ENCODE peak calls at places on chromosome 2, in five cellular contexts. F is HepG2, P is PC-3, W is heart right ventricle, H is stomach. G is an unnamed sample.

GRCh38 chr2:148578493-148578884 is 66.1 kb upstream of the EPC2 start:
- DNase-seq in F (no peak), P (no peak), W (no peak), H (no peak), G (no peak)

GRCh38 chr2:219452361-219453317 is 18.0 kb downstream of the SPEG start:
- DNase-seq in F (no peak), P (peak), W (peak), H (no peak), G (peak)

GRCh38 chr2:201363857-201364560 is 6.9 kb upstream of the FLACC1 start:
- DNase-seq in F (peak), P (peak), W (no peak), H (no peak), G (no peak)

GRCh38 chr2:10829304-10829703 is 16.7 kb upstream of the PDIA6 start:
- DNase-seq in F (no peak), P (no peak), W (no peak), H (no peak), G (no peak)

GRCh38 chr2:202632682-202633081 is 2.1 kb upstream of the FAM117B start:
- DNase-seq in F (no peak), P (no peak), W (peak), H (no peak), G (no peak)

GRCh38 chr2:30235008-30235655 is 3.8 kb downstream of the LBH start:
- DNase-seq in F (no peak), P (peak), W (no peak), H (peak), G (no peak)

GRCh38 chr2:23828986-23829385 is 97.9 kb downstream of the ATAD2B start:
- DNase-seq in F (no peak), P (peak), W (no peak), H (no peak), G (no peak)

GRCh38 chr2:33086400-33087015 is 139.8 kb downstream of the LTBP1 start:
- DNase-seq in F (no peak), P (peak), W (peak), H (peak), G (no peak)

GRCh38 chr2:194166818-194167217 is 1490.2 kb upstream of the SLC39A10 start:
- DNase-seq in F (peak), P (peak), W (no peak), H (no peak), G (no peak)

GRCh38 chr2:132550285-132550684 is 119.7 kb downstream of the LYPD1 start:
- DNase-seq in F (no peak), P (no peak), W (no peak), H (no peak), G (no peak)

GRCh38 chr2:31577143-31577542 is 3.6 kb downstream of the SRD5A2 start:
- DNase-seq in F (no peak), P (no peak), W (no peak), H (no peak), G (no peak)

GRCh38 chr2:12934181-12934756 is 217.5 kb downstream of the TRIB2 start:
- DNase-seq in F (no peak), P (no peak), W (no peak), H (no peak), G (no peak)

GRCh38 chr2:20622296-20622686 is 28.6 kb downstream of the HS1BP3 start:
- DNase-seq in F (no peak), P (no peak), W (no peak), H (no peak), G (no peak)

GRCh38 chr2:36820942-36821605 is 124.6 kb downstream of the VIT start:
- DNase-seq in F (peak), P (peak), W (no peak), H (no peak), G (no peak)

GRCh38 chr2:36507408-36507812 is 90.6 kb downstream of the FEZ2 start:
- DNase-seq in F (peak), P (peak), W (peak), H (peak), G (peak)

GRCh38 chr2:1366546-1367134 is 46.6 kb upstream of the TPO start:
- DNase-seq in F (no peak), P (no peak), W (peak), H (no peak), G (no peak)

GRCh38 chr2:45554764-45555163 is 56.3 kb downstream of the SRBD1 start:
- DNase-seq in F (no peak), P (peak), W (no peak), H (no peak), G (no peak)

GRCh38 chr2:19754907-19755306 is 146.9 kb downstream of the TTC32 start:
- DNase-seq in F (no peak), P (no peak), W (no peak), H (no peak), G (no peak)

GRCh38 chr2:181310967-181311366 is 146.2 kb upstream of the ITGA4 start:
- DNase-seq in F (no peak), P (no peak), W (no peak), H (no peak), G (no peak)

GRCh38 chr2:159795781-159796667 is 2.0 kb downstream of the CD302 start:
- DNase-seq in F (no peak), P (no peak), W (no peak), H (no peak), G (no peak)

GRCh38 chr2:233165895-233166661 is 85.4 kb upstream of the ATG16L1 start:
- DNase-seq in F (no peak), P (peak), W (peak), H (peak), G (peak)

GRCh38 chr2:121297217-121297830 is 12.3 kb upstream of the TFCP2L1 start:
- DNase-seq in F (peak), P (peak), W (no peak), H (peak), G (peak)

GRCh38 chr2:144941743-144942488 is 422.0 kb upstream of the ZEB2 start:
- DNase-seq in F (no peak), P (no peak), W (no peak), H (no peak), G (no peak)

GRCh38 chr2:173965372-173966025 is at the start of gene SP3:
- DNase-seq in F (peak), P (peak), W (peak), H (peak), G (peak)

GRCh38 chr2:161946489-161947107 is 127.4 kb downstream of the DPP4 start:
- DNase-seq in F (peak), P (peak), W (no peak), H (no peak), G (no peak)

GRCh38 chr2:71681626-71682025 is 228.3 kb downstream of the DYSF start:
- DNase-seq in F (no peak), P (no peak), W (no peak), H (no peak), G (no peak)

GRCh38 chr2:12577086-12577485 is 139.7 kb upstream of the TRIB2 start:
- DNase-seq in F (no peak), P (no peak), W (no peak), H (no peak), G (no peak)

GRCh38 chr2:74219846-74220486 is 21.6 kb downstream of the MTHFD2 start:
- DNase-seq in F (peak), P (no peak), W (no peak), H (no peak), G (no peak)
- H3K4me3 ChIP-seq in F (no peak), P (no peak), W (no peak), H (no peak), G (no peak)

DNA sequence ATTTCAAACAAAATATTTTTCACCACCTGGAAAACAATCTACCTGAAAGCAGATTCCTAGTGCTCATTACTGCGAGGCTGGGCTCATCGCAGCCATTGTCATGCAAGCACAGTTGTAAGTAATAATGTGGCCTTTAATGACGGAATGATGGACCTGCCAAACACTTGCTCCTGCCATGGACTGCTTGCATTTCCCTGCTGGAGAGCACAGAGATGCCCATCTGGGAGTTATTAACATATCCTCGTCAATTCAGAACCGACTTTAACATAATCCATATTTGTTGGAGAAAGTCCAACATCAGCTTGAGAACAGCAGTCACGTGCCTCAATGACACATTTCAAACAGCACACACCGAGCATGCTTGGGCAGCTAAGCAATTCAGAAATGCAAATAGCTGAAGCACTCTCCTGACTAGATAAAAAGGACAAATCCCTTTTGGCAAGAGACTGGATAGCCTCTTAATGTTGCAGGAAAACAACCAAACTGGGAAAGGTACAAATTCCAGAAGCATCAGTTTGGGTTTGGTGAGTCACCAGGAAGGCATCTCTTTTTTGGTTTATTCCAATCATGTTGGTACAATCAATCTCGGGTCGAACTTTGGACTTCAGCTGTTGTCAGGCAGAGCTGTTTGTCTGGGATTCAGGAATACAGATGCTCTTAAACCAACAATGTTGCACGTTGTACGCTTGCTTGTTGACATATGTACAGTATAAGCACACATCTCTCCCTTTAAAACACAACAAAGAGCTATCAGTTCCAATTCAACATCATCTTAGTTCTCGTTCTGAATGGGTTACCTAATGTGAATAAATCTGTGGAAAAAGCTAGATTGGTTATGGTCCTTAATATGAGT is 395.9 kb downstream of the LNPK start:
- DNase-seq in F (peak), P (no peak), W (no peak), H (no peak), G (no peak)
- H3K4me3 ChIP-seq in F (peak), P (no peak), W (no peak), H (no peak), G (no peak)

DNA sequence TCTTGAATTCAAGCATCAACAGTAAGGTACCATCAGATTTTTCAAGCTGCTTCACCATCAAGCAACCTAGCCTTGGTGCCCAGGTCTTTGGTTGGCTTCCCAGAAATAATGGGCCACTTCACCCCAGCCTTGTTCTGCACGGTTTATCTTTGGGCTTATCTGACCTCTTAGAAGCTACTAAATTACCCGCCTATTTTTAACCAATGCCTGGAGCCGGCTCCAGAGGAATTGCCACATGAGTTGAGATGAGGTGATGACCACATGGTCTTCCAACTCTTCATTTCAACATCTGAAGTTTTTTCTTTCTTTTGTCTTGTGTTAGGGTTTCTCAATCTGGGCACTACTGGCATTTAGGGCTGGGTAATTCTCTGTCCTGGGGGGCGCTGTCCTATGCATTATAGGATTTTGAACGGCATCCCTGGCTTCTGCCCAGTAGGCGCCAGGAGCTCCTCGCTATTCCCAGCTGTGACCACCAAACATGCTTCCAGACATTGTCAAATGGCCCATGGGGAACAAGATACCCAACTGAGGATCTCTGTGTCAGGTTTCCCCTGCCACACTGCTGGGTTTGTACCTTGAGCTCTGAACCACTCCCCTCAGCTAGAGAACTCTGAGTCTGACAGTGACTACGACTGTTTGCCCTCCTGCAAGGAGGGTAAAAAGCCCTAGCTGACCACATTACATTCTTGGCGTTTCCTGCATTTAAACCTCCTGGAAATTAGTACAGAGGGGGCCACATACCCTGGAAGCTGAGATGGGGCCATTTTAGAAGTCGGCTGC is 12.2 kb downstream of the LRRFIP1 start:
- DNase-seq in F (peak), P (no peak), W (no peak), H (no peak), G (no peak)
- H3K4me3 ChIP-seq in F (no peak), P (no peak), W (no peak), H (no peak), G (no peak)

GRCh38 chr2:74834806-74835755 is 1.2 kb downstream of the HK2 start:
- DNase-seq in F (peak), P (peak), W (peak), H (peak), G (peak)
- H3K4me3 ChIP-seq in F (peak), P (peak), W (peak), H (peak), G (peak)

GRCh38 chr2:86105252-86105968 is at the start of gene POLR1A:
- DNase-seq in F (peak), P (peak), W (peak), H (peak), G (peak)

GRCh38 chr2:86105969-86106945 is at the start of gene PTCD3:
- DNase-seq in F (peak), P (peak), W (peak), H (peak), G (peak)

GRCh38 chr2:86102157-86102556 is 3.5 kb downstream of the POLR1A start:
- DNase-seq in F (no peak), P (no peak), W (no peak), H (no peak), G (no peak)

DNA sequence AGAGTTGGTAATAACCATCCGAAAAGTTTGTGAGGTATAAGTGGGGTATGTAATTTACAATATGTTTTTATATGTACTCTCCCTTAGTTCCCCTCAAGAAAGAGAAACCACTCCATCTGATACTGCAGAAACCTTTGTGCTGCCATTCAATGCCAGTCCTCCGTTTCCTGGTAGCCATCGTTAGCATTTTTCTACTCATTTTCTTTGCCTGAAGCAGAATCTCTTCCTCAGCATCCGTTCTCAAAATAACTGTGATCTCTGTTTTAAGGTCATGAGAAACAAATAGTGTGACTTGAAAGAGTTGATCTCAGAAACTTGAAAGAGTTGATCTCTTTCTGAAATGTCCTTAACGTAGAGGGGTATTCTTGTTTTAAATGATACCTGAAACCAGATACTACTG is 996 bp downstream of the PTCD3 start:
- DNase-seq in F (no peak), P (no peak), W (no peak), H (no peak), G (no peak)
- H3K4me3 ChIP-seq in F (peak), P (peak), W (peak), H (peak), G (peak)

DNA sequence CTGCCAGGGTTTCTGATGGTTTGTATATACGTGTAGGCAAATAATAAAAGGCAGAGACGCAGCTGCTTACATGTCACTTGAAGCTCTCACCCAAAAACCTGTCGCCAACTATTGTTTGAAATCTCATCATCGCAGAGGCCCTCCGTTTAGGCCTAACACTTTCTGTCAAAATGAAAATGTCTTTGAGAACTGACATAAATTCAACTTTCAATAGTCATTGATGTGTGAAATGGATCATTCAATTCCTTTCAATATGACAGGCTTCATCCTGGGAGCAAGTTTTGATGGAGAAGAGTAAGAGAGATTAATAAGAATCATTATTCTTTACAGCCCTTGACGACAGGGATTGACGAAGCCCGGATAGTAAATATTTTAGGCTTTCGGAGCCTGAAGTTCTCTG is 2.7 kb downstream of the ACTG2 start:
- DNase-seq in F (no peak), P (no peak), W (no peak), H (no peak), G (no peak)
- H3K4me3 ChIP-seq in F (no peak), P (no peak), W (no peak), H (peak), G (no peak)

DNA sequence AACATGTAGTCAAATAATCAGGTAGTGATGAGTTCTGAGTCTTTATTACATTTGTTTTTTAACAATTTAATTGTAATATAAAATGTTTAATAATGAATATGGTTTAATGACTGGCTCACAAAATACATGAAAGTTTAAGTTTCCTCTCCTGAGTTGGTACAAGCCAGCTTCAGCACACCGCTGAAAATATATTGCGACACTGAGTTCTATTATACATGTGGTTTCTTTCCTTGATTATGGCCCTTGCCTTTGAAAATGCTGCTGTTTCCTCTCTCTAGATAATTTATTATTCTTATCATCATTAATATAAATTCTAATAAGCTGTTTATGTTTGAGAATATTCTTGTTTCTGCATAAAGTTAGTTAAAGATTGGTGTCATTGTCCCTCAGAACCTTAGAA is 249.3 kb downstream of the PARD3B start:
- DNase-seq in F (no peak), P (no peak), W (no peak), H (no peak), G (no peak)
- H3K4me3 ChIP-seq in F (no peak), P (no peak), W (no peak), H (no peak), G (no peak)

DNA sequence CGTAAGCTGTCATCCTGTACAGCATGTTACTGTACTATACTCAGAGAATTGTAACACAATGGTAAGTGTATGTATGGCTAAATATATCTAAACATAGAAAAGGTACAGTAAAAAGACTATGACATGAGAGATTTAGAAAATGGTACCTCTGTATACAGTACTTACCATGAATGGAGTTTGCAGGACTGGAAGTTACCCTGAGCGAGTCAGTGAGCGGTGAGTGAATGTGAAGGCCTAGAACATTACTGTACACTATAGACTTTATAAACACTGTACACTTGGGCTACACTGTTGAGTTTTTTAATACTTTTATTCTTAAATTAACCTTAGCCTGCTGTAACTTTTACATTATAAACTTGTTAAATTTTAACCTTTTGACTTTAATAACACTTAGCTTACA is 1.5 kb downstream of the DDX18 start:
- DNase-seq in F (no peak), P (no peak), W (no peak), H (no peak), G (no peak)
- H3K4me3 ChIP-seq in F (peak), P (peak), W (peak), H (peak), G (peak)

DNA sequence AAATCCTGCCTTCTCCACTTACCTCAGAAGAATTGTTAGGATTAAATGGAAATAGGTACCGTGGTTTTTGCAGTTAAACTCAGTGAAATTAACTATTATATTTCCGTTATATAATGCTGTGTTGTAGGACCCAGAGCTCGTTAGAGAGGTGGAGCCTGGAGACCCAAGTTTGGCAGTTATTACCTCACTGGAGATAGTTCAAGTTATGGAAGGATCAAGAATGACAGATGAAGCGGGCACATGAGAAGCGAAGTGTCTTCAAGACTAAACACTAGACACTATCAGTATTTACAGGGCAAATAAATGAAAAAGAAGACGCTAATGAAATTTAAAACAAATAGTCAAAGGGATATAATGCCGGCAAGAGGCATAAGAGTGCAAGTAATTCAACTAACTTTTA is 861 bp downstream of the CWC22 start:
- DNase-seq in F (no peak), P (no peak), W (no peak), H (no peak), G (no peak)
- H3K4me3 ChIP-seq in F (peak), P (peak), W (peak), H (peak), G (peak)

GRCh38 chr2:227297052-227297451 is 28.0 kb upstream of the MFF start:
- DNase-seq in F (no peak), P (no peak), W (no peak), H (no peak), G (no peak)

GRCh38 chr2:227292314-227292713 is 32.7 kb upstream of the MFF start:
- DNase-seq in F (no peak), P (no peak), W (no peak), H (no peak), G (no peak)

GRCh38 chr2:227293531-227293930 is 31.5 kb upstream of the MFF start:
- DNase-seq in F (no peak), P (no peak), W (no peak), H (no peak), G (no peak)

GRCh38 chr2:227301523-227301922 is 23.5 kb upstream of the MFF start:
- DNase-seq in F (no peak), P (no peak), W (no peak), H (no peak), G (no peak)

GRCh38 chr2:227295806-227296205 is 29.2 kb upstream of the MFF start:
- DNase-seq in F (peak), P (no peak), W (no peak), H (no peak), G (no peak)
- H3K4me3 ChIP-seq in F (no peak), P (no peak), W (no peak), H (no peak), G (no peak)

G was measured in SJSA1.